ENCODE peak calls at places on chromosomes 3 and 15, in eight cellular contexts. L is activated CD8-positive, alpha-beta memory T cell treated with anti-CD3 and anti-CD28 coated beads for 1 hour; H is NCI-H2081; X is activated naive CD8-positive, alpha-beta T cell treated with anti-CD3 and anti-CD28 coated beads, Interleukin-2, amount 50 U/mL, for 24 hours; P is left ventricle myocardium superior; B is stimulated activated naive B cell treated with anti-CD40 and anti-IgM and Interleukin-4, amounts not matched to agents 10 μg/mL and 1 μg/mL and 100 μg/mL, for 72 hours; O is AG08395; J is CD8-positive, alpha-beta T cell. T is an unnamed sample.

GRCh38 chr3:149454746-149455145 is 19.8 kb upstream of the TM4SF4 start:
- DNase-seq in L (no peak), H (no peak), X (no peak), P (no peak), B (no peak), O (peak), J (no peak), T (no peak)

GRCh38 chr3:31223278-31223677 is 309.4 kb upstream of the STT3B start:
- DNase-seq in L (no peak), H (no peak), X (no peak), P (no peak), B (no peak), O (no peak), J (no peak), T (no peak)

GRCh38 chr3:144770813-144771400 is 799.3 kb downstream of the DIPK2A start:
- DNase-seq in L (no peak), H (peak), X (no peak), P (no peak), B (no peak), O (peak), J (no peak), T (peak)

GRCh38 chr15:66650433-66650832 is 51.6 kb upstream of the SMAD6 start:
- DNase-seq in L (no peak), H (no peak), X (no peak), P (peak), B (no peak), O (peak), J (no peak), T (no peak)

GRCh38 chr15:38085104-38085503 is 150.7 kb downstream of the TMCO5A start:
- DNase-seq in L (no peak), H (no peak), X (no peak), P (no peak), B (peak), O (no peak), J (no peak), T (no peak)

GRCh38 chr3:99023590-99024192 is 122.2 kb upstream of the DCBLD2 start:
- DNase-seq in L (no peak), H (peak), X (no peak), P (no peak), B (no peak), O (peak), J (no peak), T (peak)

GRCh38 chr3:161413127-161413854 is 42.0 kb upstream of the SPTSSB start:
- DNase-seq in L (no peak), H (no peak), X (no peak), P (peak), B (no peak), O (peak), J (no peak), T (no peak)

GRCh38 chr15:62439543-62440016 is 274.5 kb upstream of the C2CD4B start:
- DNase-seq in L (no peak), H (no peak), X (no peak), P (no peak), B (no peak), O (peak), J (no peak), T (no peak)

GRCh38 chr3:42701371-42702065 is 1.1 kb downstream of the HHATL start:
- DNase-seq in L (peak), H (no peak), X (peak), P (peak), B (no peak), O (peak), J (peak), T (peak)

GRCh38 chr3:14775011-14775410 is 43.8 kb upstream of the FGD5 start:
- DNase-seq in L (no peak), H (no peak), X (no peak), P (no peak), B (no peak), O (no peak), J (no peak), T (no peak)

GRCh38 chr3:81743096-81744025 is 18.1 kb downstream of the GBE1 start:
- DNase-seq in L (no peak), H (no peak), X (no peak), P (no peak), B (no peak), O (peak), J (no peak), T (peak)

GRCh38 chr3:66256806-66257205 is 36.0 kb downstream of the SLC25A26 start:
- DNase-seq in L (no peak), H (no peak), X (no peak), P (no peak), B (no peak), O (no peak), J (no peak), T (no peak)

GRCh38 chr3:124246366-124246765 is 254.4 kb upstream of the ROPN1 start:
- DNase-seq in L (no peak), H (no peak), X (no peak), P (no peak), B (no peak), O (no peak), J (no peak), T (no peak)

GRCh38 chr3:11775493-11775892 is 71.2 kb downstream of the TAMM41 start:
- DNase-seq in L (no peak), H (no peak), X (no peak), P (no peak), B (no peak), O (no peak), J (no peak), T (no peak)